ENCODE peak calls at places on chromosomes 6 and 20, in ten cellular contexts. One of them, this sample, is unnamed.

GRCh38 chr6:15462717-15463525 is 199.9 kb downstream of the DTNBP1 start:
- DNase-seq in AG04449: no peak
- DNase-seq in activated effector memory CD4-positive, alpha-beta T cell treated with anti-CD3 and anti-CD28 coated beads, Interleukin-2, amount 50 U/mL, for 16 hours: no peak
- DNase-seq in NCI-H2171 treated with DMSO at 0.1 percent for 48 hours: peak
- DNase-seq in stimulated activated CD8-positive, alpha-beta memory T cell treated with anti-CD3 and anti-CD28 coated beads, Interleukin-15, amount 100 ng/mL, for 1 hour: no peak
- DNase-seq in NCI-H1694: no peak
- DNase-seq in NCI-H1417: no peak
- DNase-seq in Daoy: no peak
- DNase-seq in endothelial cell: no peak
- DNase-seq in stimulated activated CD4-positive, alpha-beta T cell treated with anti-CD3 and anti-CD28 coated beads, Interleukin-1b, Interleukin-23, amount 100 ng/mL, for 1 hour: no peak
- DNase-seq in this sample: no peak

GRCh38 chr20:61253640-61254511 is 1.8 kb downstream of the CDH4 start:
- DNase-seq in NCI-H1694: no peak
- DNase-seq in AG04449: no peak
- DNase-seq in activated effector memory CD4-positive, alpha-beta T cell treated with anti-CD3 and anti-CD28 coated beads, Interleukin-2, amount 50 U/mL, for 16 hours: no peak
- DNase-seq in stimulated activated CD4-positive, alpha-beta T cell treated with anti-CD3 and anti-CD28 coated beads, Interleukin-1b, Interleukin-23, amount 100 ng/mL, for 1 hour: no peak
- DNase-seq in endothelial cell: peak
- DNase-seq in Daoy: peak
- DNase-seq in NCI-H2171 treated with DMSO at 0.1 percent for 48 hours: no peak
- DNase-seq in NCI-H1417: peak
- DNase-seq in stimulated activated CD8-positive, alpha-beta memory T cell treated with anti-CD3 and anti-CD28 coated beads, Interleukin-15, amount 100 ng/mL, for 1 hour: no peak
- DNase-seq in this sample: no peak

GRCh38 chr6:138428943-138429616 is 25.1 kb downstream of the HEBP2 start:
- DNase-seq in Daoy: no peak
- DNase-seq in AG04449: peak
- DNase-seq in stimulated activated CD4-positive, alpha-beta T cell treated with anti-CD3 and anti-CD28 coated beads, Interleukin-1b, Interleukin-23, amount 100 ng/mL, for 1 hour: no peak
- DNase-seq in NCI-H2171 treated with DMSO at 0.1 percent for 48 hours: peak
- DNase-seq in NCI-H1417: peak
- DNase-seq in endothelial cell: no peak
- DNase-seq in activated effector memory CD4-positive, alpha-beta T cell treated with anti-CD3 and anti-CD28 coated beads, Interleukin-2, amount 50 U/mL, for 16 hours: no peak
- DNase-seq in NCI-H1694: peak
- DNase-seq in stimulated activated CD8-positive, alpha-beta memory T cell treated with anti-CD3 and anti-CD28 coated beads, Interleukin-15, amount 100 ng/mL, for 1 hour: no peak
- DNase-seq in this sample: no peak

GRCh38 chr20:12207875-12208274 is 290.2 kb downstream of the BTBD3 start:
- DNase-seq in NCI-H2171 treated with DMSO at 0.1 percent for 48 hours: peak
- DNase-seq in activated effector memory CD4-positive, alpha-beta T cell treated with anti-CD3 and anti-CD28 coated beads, Interleukin-2, amount 50 U/mL, for 16 hours: no peak
- DNase-seq in endothelial cell: peak
- DNase-seq in stimulated activated CD4-positive, alpha-beta T cell treated with anti-CD3 and anti-CD28 coated beads, Interleukin-1b, Interleukin-23, amount 100 ng/mL, for 1 hour: no peak
- DNase-seq in NCI-H1694: peak
- DNase-seq in NCI-H1417: no peak
- DNase-seq in stimulated activated CD8-positive, alpha-beta memory T cell treated with anti-CD3 and anti-CD28 coated beads, Interleukin-15, amount 100 ng/mL, for 1 hour: no peak
- DNase-seq in AG04449: no peak
- DNase-seq in Daoy: peak
- DNase-seq in this sample: peak

GRCh38 chr20:34328928-34329677 is 25.9 kb upstream of the AHCY start:
- DNase-seq in stimulated activated CD8-positive, alpha-beta memory T cell treated with anti-CD3 and anti-CD28 coated beads, Interleukin-15, amount 100 ng/mL, for 1 hour: no peak
- DNase-seq in Daoy: no peak
- DNase-seq in endothelial cell: no peak
- DNase-seq in AG04449: no peak
- DNase-seq in NCI-H1694: no peak
- DNase-seq in stimulated activated CD4-positive, alpha-beta T cell treated with anti-CD3 and anti-CD28 coated beads, Interleukin-1b, Interleukin-23, amount 100 ng/mL, for 1 hour: no peak
- DNase-seq in NCI-H1417: no peak
- DNase-seq in activated effector memory CD4-positive, alpha-beta T cell treated with anti-CD3 and anti-CD28 coated beads, Interleukin-2, amount 50 U/mL, for 16 hours: no peak
- DNase-seq in NCI-H2171 treated with DMSO at 0.1 percent for 48 hours: no peak
- DNase-seq in this sample: no peak

GRCh38 chr20:52446421-52447231 is 255.0 kb upstream of the ZFP64 start:
- DNase-seq in endothelial cell: no peak
- DNase-seq in stimulated activated CD8-positive, alpha-beta memory T cell treated with anti-CD3 and anti-CD28 coated beads, Interleukin-15, amount 100 ng/mL, for 1 hour: no peak
- DNase-seq in NCI-H1694: no peak
- DNase-seq in NCI-H1417: no peak
- DNase-seq in NCI-H2171 treated with DMSO at 0.1 percent for 48 hours: no peak
- DNase-seq in Daoy: peak
- DNase-seq in AG04449: no peak
- DNase-seq in stimulated activated CD4-positive, alpha-beta T cell treated with anti-CD3 and anti-CD28 coated beads, Interleukin-1b, Interleukin-23, amount 100 ng/mL, for 1 hour: no peak
- DNase-seq in activated effector memory CD4-positive, alpha-beta T cell treated with anti-CD3 and anti-CD28 coated beads, Interleukin-2, amount 50 U/mL, for 16 hours: no peak
- DNase-seq in this sample: no peak

GRCh38 chr6:125098253-125098652 is 55.3 kb upstream of the TPD52L1 start:
- DNase-seq in NCI-H2171 treated with DMSO at 0.1 percent for 48 hours: no peak
- DNase-seq in Daoy: no peak
- DNase-seq in endothelial cell: no peak
- DNase-seq in stimulated activated CD8-positive, alpha-beta memory T cell treated with anti-CD3 and anti-CD28 coated beads, Interleukin-15, amount 100 ng/mL, for 1 hour: no peak
- DNase-seq in activated effector memory CD4-positive, alpha-beta T cell treated with anti-CD3 and anti-CD28 coated beads, Interleukin-2, amount 50 U/mL, for 16 hours: no peak
- DNase-seq in NCI-H1417: no peak
- DNase-seq in AG04449: no peak
- DNase-seq in stimulated activated CD4-positive, alpha-beta T cell treated with anti-CD3 and anti-CD28 coated beads, Interleukin-1b, Interleukin-23, amount 100 ng/mL, for 1 hour: no peak
- DNase-seq in NCI-H1694: no peak
- DNase-seq in this sample: no peak

GRCh38 chr6:45661667-45662066 is 283.9 kb upstream of the SUPT3H start:
- DNase-seq in stimulated activated CD4-positive, alpha-beta T cell treated with anti-CD3 and anti-CD28 coated beads, Interleukin-1b, Interleukin-23, amount 100 ng/mL, for 1 hour: no peak
- DNase-seq in AG04449: no peak
- DNase-seq in NCI-H1417: no peak
- DNase-seq in Daoy: peak
- DNase-seq in endothelial cell: no peak
- DNase-seq in NCI-H2171 treated with DMSO at 0.1 percent for 48 hours: no peak
- DNase-seq in activated effector memory CD4-positive, alpha-beta T cell treated with anti-CD3 and anti-CD28 coated beads, Interleukin-2, amount 50 U/mL, for 16 hours: no peak
- DNase-seq in stimulated activated CD8-positive, alpha-beta memory T cell treated with anti-CD3 and anti-CD28 coated beads, Interleukin-15, amount 100 ng/mL, for 1 hour: no peak
- DNase-seq in NCI-H1694: no peak
- DNase-seq in this sample: no peak

GRCh38 chr6:125252891-125253290 is 48.9 kb downstream of the HDDC2 start:
- DNase-seq in Daoy: no peak
- DNase-seq in endothelial cell: no peak
- DNase-seq in activated effector memory CD4-positive, alpha-beta T cell treated with anti-CD3 and anti-CD28 coated beads, Interleukin-2, amount 50 U/mL, for 16 hours: no peak
- DNase-seq in AG04449: no peak
- DNase-seq in NCI-H2171 treated with DMSO at 0.1 percent for 48 hours: no peak
- DNase-seq in stimulated activated CD4-positive, alpha-beta T cell treated with anti-CD3 and anti-CD28 coated beads, Interleukin-1b, Interleukin-23, amount 100 ng/mL, for 1 hour: no peak
- DNase-seq in stimulated activated CD8-positive, alpha-beta memory T cell treated with anti-CD3 and anti-CD28 coated beads, Interleukin-15, amount 100 ng/mL, for 1 hour: no peak
- DNase-seq in NCI-H1417: no peak
- DNase-seq in NCI-H1694: no peak
- DNase-seq in this sample: no peak

GRCh38 chr20:58065508-58066361 is 162.7 kb downstream of the ANKRD60 start:
- DNase-seq in endothelial cell: no peak
- DNase-seq in Daoy: peak
- DNase-seq in stimulated activated CD8-positive, alpha-beta memory T cell treated with anti-CD3 and anti-CD28 coated beads, Interleukin-15, amount 100 ng/mL, for 1 hour: no peak
- DNase-seq in NCI-H1417: no peak
- DNase-seq in NCI-H1694: no peak
- DNase-seq in NCI-H2171 treated with DMSO at 0.1 percent for 48 hours: no peak
- DNase-seq in stimulated activated CD4-positive, alpha-beta T cell treated with anti-CD3 and anti-CD28 coated beads, Interleukin-1b, Interleukin-23, amount 100 ng/mL, for 1 hour: no peak
- DNase-seq in AG04449: no peak
- DNase-seq in activated effector memory CD4-positive, alpha-beta T cell treated with anti-CD3 and anti-CD28 coated beads, Interleukin-2, amount 50 U/mL, for 16 hours: no peak
- DNase-seq in this sample: no peak

GRCh38 chr6:144718431-144718830 is 433.3 kb downstream of the UTRN start:
- DNase-seq in stimulated activated CD8-positive, alpha-beta memory T cell treated with anti-CD3 and anti-CD28 coated beads, Interleukin-15, amount 100 ng/mL, for 1 hour: no peak
- DNase-seq in Daoy: peak
- DNase-seq in endothelial cell: no peak
- DNase-seq in activated effector memory CD4-positive, alpha-beta T cell treated with anti-CD3 and anti-CD28 coated beads, Interleukin-2, amount 50 U/mL, for 16 hours: no peak
- DNase-seq in NCI-H1694: no peak
- DNase-seq in NCI-H1417: no peak
- DNase-seq in NCI-H2171 treated with DMSO at 0.1 percent for 48 hours: no peak
- DNase-seq in stimulated activated CD4-positive, alpha-beta T cell treated with anti-CD3 and anti-CD28 coated beads, Interleukin-1b, Interleukin-23, amount 100 ng/mL, for 1 hour: no peak
- DNase-seq in AG04449: no peak
- DNase-seq in this sample: no peak

GRCh38 chr6:107116328-107116892 is 1.1 kb upstream of the BEND3 start:
- DNase-seq in AG04449: no peak
- DNase-seq in stimulated activated CD4-positive, alpha-beta T cell treated with anti-CD3 and anti-CD28 coated beads, Interleukin-1b, Interleukin-23, amount 100 ng/mL, for 1 hour: no peak
- DNase-seq in activated effector memory CD4-positive, alpha-beta T cell treated with anti-CD3 and anti-CD28 coated beads, Interleukin-2, amount 50 U/mL, for 16 hours: no peak
- DNase-seq in NCI-H2171 treated with DMSO at 0.1 percent for 48 hours: peak
- DNase-seq in NCI-H1694: peak
- DNase-seq in Daoy: peak
- DNase-seq in endothelial cell: peak
- DNase-seq in stimulated activated CD8-positive, alpha-beta memory T cell treated with anti-CD3 and anti-CD28 coated beads, Interleukin-15, amount 100 ng/mL, for 1 hour: no peak
- DNase-seq in NCI-H1417: peak
- DNase-seq in this sample: peak

GRCh38 chr20:49338061-49338460 is 60.2 kb upstream of the ZNFX1 start:
- DNase-seq in Daoy: no peak
- DNase-seq in AG04449: no peak
- DNase-seq in NCI-H1694: no peak
- DNase-seq in NCI-H2171 treated with DMSO at 0.1 percent for 48 hours: peak
- DNase-seq in stimulated activated CD8-positive, alpha-beta memory T cell treated with anti-CD3 and anti-CD28 coated beads, Interleukin-15, amount 100 ng/mL, for 1 hour: no peak
- DNase-seq in stimulated activated CD4-positive, alpha-beta T cell treated with anti-CD3 and anti-CD28 coated beads, Interleukin-1b, Interleukin-23, amount 100 ng/mL, for 1 hour: no peak
- DNase-seq in NCI-H1417: no peak
- DNase-seq in endothelial cell: no peak
- DNase-seq in activated effector memory CD4-positive, alpha-beta T cell treated with anti-CD3 and anti-CD28 coated beads, Interleukin-2, amount 50 U/mL, for 16 hours: no peak
- DNase-seq in this sample: no peak

GRCh38 chr6:149334201-149334600 is 16.7 kb downstream of the TAB2 start:
- DNase-seq in NCI-H1417: no peak
- DNase-seq in activated effector memory CD4-positive, alpha-beta T cell treated with anti-CD3 and anti-CD28 coated beads, Interleukin-2, amount 50 U/mL, for 16 hours: no peak
- DNase-seq in endothelial cell: no peak
- DNase-seq in Daoy: peak
- DNase-seq in NCI-H2171 treated with DMSO at 0.1 percent for 48 hours: no peak
- DNase-seq in stimulated activated CD8-positive, alpha-beta memory T cell treated with anti-CD3 and anti-CD28 coated beads, Interleukin-15, amount 100 ng/mL, for 1 hour: no peak
- DNase-seq in stimulated activated CD4-positive, alpha-beta T cell treated with anti-CD3 and anti-CD28 coated beads, Interleukin-1b, Interleukin-23, amount 100 ng/mL, for 1 hour: no peak
- DNase-seq in AG04449: no peak
- DNase-seq in NCI-H1694: no peak
- DNase-seq in this sample: no peak

GRCh38 chr20:57928181-57928967 is 218.6 kb upstream of the PMEPA1 start:
- DNase-seq in AG04449: no peak
- DNase-seq in stimulated activated CD4-positive, alpha-beta T cell treated with anti-CD3 and anti-CD28 coated beads, Interleukin-1b, Interleukin-23, amount 100 ng/mL, for 1 hour: no peak
- DNase-seq in NCI-H1417: no peak
- DNase-seq in Daoy: peak
- DNase-seq in NCI-H1694: no peak
- DNase-seq in NCI-H2171 treated with DMSO at 0.1 percent for 48 hours: no peak
- DNase-seq in stimulated activated CD8-positive, alpha-beta memory T cell treated with anti-CD3 and anti-CD28 coated beads, Interleukin-15, amount 100 ng/mL, for 1 hour: no peak
- DNase-seq in endothelial cell: no peak
- DNase-seq in activated effector memory CD4-positive, alpha-beta T cell treated with anti-CD3 and anti-CD28 coated beads, Interleukin-2, amount 50 U/mL, for 16 hours: no peak
- DNase-seq in this sample: no peak

GRCh38 chr20:909641-910040 is 6.5 kb downstream of the ANGPT4 start:
- DNase-seq in stimulated activated CD4-positive, alpha-beta T cell treated with anti-CD3 and anti-CD28 coated beads, Interleukin-1b, Interleukin-23, amount 100 ng/mL, for 1 hour: no peak
- DNase-seq in AG04449: no peak
- DNase-seq in stimulated activated CD8-positive, alpha-beta memory T cell treated with anti-CD3 and anti-CD28 coated beads, Interleukin-15, amount 100 ng/mL, for 1 hour: no peak
- DNase-seq in NCI-H1417: no peak
- DNase-seq in Daoy: no peak
- DNase-seq in NCI-H2171 treated with DMSO at 0.1 percent for 48 hours: no peak
- DNase-seq in endothelial cell: no peak
- DNase-seq in NCI-H1694: no peak
- DNase-seq in activated effector memory CD4-positive, alpha-beta T cell treated with anti-CD3 and anti-CD28 coated beads, Interleukin-2, amount 50 U/mL, for 16 hours: no peak
- DNase-seq in this sample: no peak

GRCh38 chr6:95686272-95686671 is 108.9 kb downstream of the MANEA start:
- DNase-seq in NCI-H1417: no peak
- DNase-seq in NCI-H2171 treated with DMSO at 0.1 percent for 48 hours: no peak
- DNase-seq in NCI-H1694: no peak
- DNase-seq in AG04449: no peak
- DNase-seq in activated effector memory CD4-positive, alpha-beta T cell treated with anti-CD3 and anti-CD28 coated beads, Interleukin-2, amount 50 U/mL, for 16 hours: no peak
- DNase-seq in stimulated activated CD8-positive, alpha-beta memory T cell treated with anti-CD3 and anti-CD28 coated beads, Interleukin-15, amount 100 ng/mL, for 1 hour: no peak
- DNase-seq in endothelial cell: no peak
- DNase-seq in stimulated activated CD4-positive, alpha-beta T cell treated with anti-CD3 and anti-CD28 coated beads, Interleukin-1b, Interleukin-23, amount 100 ng/mL, for 1 hour: no peak
- DNase-seq in Daoy: no peak
- DNase-seq in this sample: no peak

GRCh38 chr6:137177611-137178010 is 4.2 kb upstream of the IL22RA2 start:
- DNase-seq in endothelial cell: no peak
- DNase-seq in NCI-H1694: no peak
- DNase-seq in NCI-H2171 treated with DMSO at 0.1 percent for 48 hours: no peak
- DNase-seq in activated effector memory CD4-positive, alpha-beta T cell treated with anti-CD3 and anti-CD28 coated beads, Interleukin-2, amount 50 U/mL, for 16 hours: no peak
- DNase-seq in stimulated activated CD8-positive, alpha-beta memory T cell treated with anti-CD3 and anti-CD28 coated beads, Interleukin-15, amount 100 ng/mL, for 1 hour: no peak
- DNase-seq in Daoy: no peak
- DNase-seq in AG04449: no peak
- DNase-seq in stimulated activated CD4-positive, alpha-beta T cell treated with anti-CD3 and anti-CD28 coated beads, Interleukin-1b, Interleukin-23, amount 100 ng/mL, for 1 hour: no peak
- DNase-seq in NCI-H1417: no peak
- DNase-seq in this sample: no peak

GRCh38 chr6:18323935-18324707 is 59.8 kb upstream of the DEK start:
- DNase-seq in NCI-H1417: peak
- DNase-seq in stimulated activated CD8-positive, alpha-beta memory T cell treated with anti-CD3 and anti-CD28 coated beads, Interleukin-15, amount 100 ng/mL, for 1 hour: no peak
- DNase-seq in NCI-H1694: peak
- DNase-seq in Daoy: peak
- DNase-seq in endothelial cell: peak
- DNase-seq in AG04449: no peak
- DNase-seq in activated effector memory CD4-positive, alpha-beta T cell treated with anti-CD3 and anti-CD28 coated beads, Interleukin-2, amount 50 U/mL, for 16 hours: no peak
- DNase-seq in stimulated activated CD4-positive, alpha-beta T cell treated with anti-CD3 and anti-CD28 coated beads, Interleukin-1b, Interleukin-23, amount 100 ng/mL, for 1 hour: no peak
- DNase-seq in NCI-H2171 treated with DMSO at 0.1 percent for 48 hours: peak
- DNase-seq in this sample: peak

GRCh38 chr6:75852721-75853120 is 103.7 kb downstream of the MYO6 start:
- DNase-seq in NCI-H2171 treated with DMSO at 0.1 percent for 48 hours: no peak
- DNase-seq in Daoy: no peak
- DNase-seq in stimulated activated CD4-positive, alpha-beta T cell treated with anti-CD3 and anti-CD28 coated beads, Interleukin-1b, Interleukin-23, amount 100 ng/mL, for 1 hour: no peak
- DNase-seq in AG04449: no peak
- DNase-seq in NCI-H1417: no peak
- DNase-seq in activated effector memory CD4-positive, alpha-beta T cell treated with anti-CD3 and anti-CD28 coated beads, Interleukin-2, amount 50 U/mL, for 16 hours: no peak
- DNase-seq in endothelial cell: no peak
- DNase-seq in stimulated activated CD8-positive, alpha-beta memory T cell treated with anti-CD3 and anti-CD28 coated beads, Interleukin-15, amount 100 ng/mL, for 1 hour: no peak
- DNase-seq in NCI-H1694: no peak
- DNase-seq in this sample: no peak

GRCh38 chr6:159095561-159096095 is 50.8 kb upstream of the TAGAP start:
- DNase-seq in activated effector memory CD4-positive, alpha-beta T cell treated with anti-CD3 and anti-CD28 coated beads, Interleukin-2, amount 50 U/mL, for 16 hours: no peak
- DNase-seq in AG04449: no peak
- DNase-seq in NCI-H2171 treated with DMSO at 0.1 percent for 48 hours: peak
- DNase-seq in endothelial cell: no peak
- DNase-seq in NCI-H1417: no peak
- DNase-seq in stimulated activated CD4-positive, alpha-beta T cell treated with anti-CD3 and anti-CD28 coated beads, Interleukin-1b, Interleukin-23, amount 100 ng/mL, for 1 hour: no peak
- DNase-seq in NCI-H1694: no peak
- DNase-seq in Daoy: no peak
- DNase-seq in stimulated activated CD8-positive, alpha-beta memory T cell treated with anti-CD3 and anti-CD28 coated beads, Interleukin-15, amount 100 ng/mL, for 1 hour: no peak
- DNase-seq in this sample: no peak

GRCh38 chr6:157148391-157149323 is 174.7 kb downstream of the TMEM242 start:
- DNase-seq in Daoy: peak
- DNase-seq in stimulated activated CD8-positive, alpha-beta memory T cell treated with anti-CD3 and anti-CD28 coated beads, Interleukin-15, amount 100 ng/mL, for 1 hour: no peak
- DNase-seq in stimulated activated CD4-positive, alpha-beta T cell treated with anti-CD3 and anti-CD28 coated beads, Interleukin-1b, Interleukin-23, amount 100 ng/mL, for 1 hour: no peak
- DNase-seq in NCI-H1694: peak
- DNase-seq in AG04449: peak
- DNase-seq in activated effector memory CD4-positive, alpha-beta T cell treated with anti-CD3 and anti-CD28 coated beads, Interleukin-2, amount 50 U/mL, for 16 hours: no peak
- DNase-seq in NCI-H2171 treated with DMSO at 0.1 percent for 48 hours: peak
- DNase-seq in endothelial cell: no peak
- DNase-seq in NCI-H1417: no peak
- DNase-seq in this sample: no peak

GRCh38 chr6:124888581-124889371 is 73.5 kb upstream of the RNF217 start:
- DNase-seq in stimulated activated CD8-positive, alpha-beta memory T cell treated with anti-CD3 and anti-CD28 coated beads, Interleukin-15, amount 100 ng/mL, for 1 hour: no peak
- DNase-seq in AG04449: no peak
- DNase-seq in Daoy: no peak
- DNase-seq in NCI-H1417: no peak
- DNase-seq in NCI-H2171 treated with DMSO at 0.1 percent for 48 hours: no peak
- DNase-seq in endothelial cell: no peak
- DNase-seq in NCI-H1694: no peak
- DNase-seq in activated effector memory CD4-positive, alpha-beta T cell treated with anti-CD3 and anti-CD28 coated beads, Interleukin-2, amount 50 U/mL, for 16 hours: no peak
- DNase-seq in stimulated activated CD4-positive, alpha-beta T cell treated with anti-CD3 and anti-CD28 coated beads, Interleukin-1b, Interleukin-23, amount 100 ng/mL, for 1 hour: no peak
- DNase-seq in this sample: no peak

GRCh38 chr20:3250091-3250504 is 11.1 kb upstream of the SLC4A11 start:
- DNase-seq in Daoy: no peak
- DNase-seq in activated effector memory CD4-positive, alpha-beta T cell treated with anti-CD3 and anti-CD28 coated beads, Interleukin-2, amount 50 U/mL, for 16 hours: no peak
- DNase-seq in NCI-H1417: no peak
- DNase-seq in AG04449: no peak
- DNase-seq in stimulated activated CD4-positive, alpha-beta T cell treated with anti-CD3 and anti-CD28 coated beads, Interleukin-1b, Interleukin-23, amount 100 ng/mL, for 1 hour: no peak
- DNase-seq in endothelial cell: peak
- DNase-seq in NCI-H1694: peak
- DNase-seq in NCI-H2171 treated with DMSO at 0.1 percent for 48 hours: no peak
- DNase-seq in stimulated activated CD8-positive, alpha-beta memory T cell treated with anti-CD3 and anti-CD28 coated beads, Interleukin-15, amount 100 ng/mL, for 1 hour: no peak
- DNase-seq in this sample: peak

GRCh38 chr6:144248470-144249301 is 36.4 kb upstream of the UTRN start:
- DNase-seq in stimulated activated CD4-positive, alpha-beta T cell treated with anti-CD3 and anti-CD28 coated beads, Interleukin-1b, Interleukin-23, amount 100 ng/mL, for 1 hour: no peak
- DNase-seq in stimulated activated CD8-positive, alpha-beta memory T cell treated with anti-CD3 and anti-CD28 coated beads, Interleukin-15, amount 100 ng/mL, for 1 hour: no peak
- DNase-seq in AG04449: peak
- DNase-seq in Daoy: peak
- DNase-seq in NCI-H2171 treated with DMSO at 0.1 percent for 48 hours: no peak
- DNase-seq in activated effector memory CD4-positive, alpha-beta T cell treated with anti-CD3 and anti-CD28 coated beads, Interleukin-2, amount 50 U/mL, for 16 hours: no peak
- DNase-seq in endothelial cell: no peak
- DNase-seq in NCI-H1694: no peak
- DNase-seq in NCI-H1417: no peak
- DNase-seq in this sample: no peak

This sample was measured in WERI-Rb-1.